ENCODE peak calls at places on chromosomes 16 and 17, in four cellular contexts. V is neural progenitor cell, J is thoracic aorta, O is brain microvascular endothelial cell. T is an unnamed sample.

GRCh38 chr16:20507280-20507679 is 56.0 kb downstream of the ACSM2A start:
- DNase-seq in J (no peak), O (no peak), V (no peak), T (no peak)

GRCh38 chr16:13110124-13110796 is 208.9 kb downstream of the SHISA9 start:
- DNase-seq in O (no peak), J (peak; percentile 31), V (peak; percentile 56), T (peak; percentile 32)

GRCh38 chr17:57021226-57021940 is 43.5 kb downstream of the SCPEP1 start:
- DNase-seq in J (peak; percentile 40), V (no peak), O (no peak), T (peak; percentile 57)

GRCh38 chr16:54847207-54847606 is 83.5 kb upstream of the IRX5 start:
- DNase-seq in J (no peak), O (no peak), V (no peak), T (peak; percentile 89)

GRCh38 chr17:40547079-40547784 is 18.0 kb downstream of the CCR7 start:
- DNase-seq in V (no peak), O (no peak), J (no peak), T (peak; percentile 82)

GRCh38 chr16:47196457-47196856 is 52.7 kb upstream of the NETO2 start:
- DNase-seq in J (no peak), V (no peak), O (no peak), T (no peak)

GRCh38 chr17:50172130-50172529 is 6.3 kb downstream of the SGCA start:
- DNase-seq in V (no peak), J (no peak), O (no peak), T (no peak)

GRCh38 chr17:57092779-57093178 is 7.7 kb downstream of the AKAP1 start:
- DNase-seq in O (no peak), J (peak; percentile 66), V (no peak), T (no peak)

GRCh38 chr16:66562409-66562808 is 3.8 kb upstream of the CMTM1 start:
- DNase-seq in V (no peak), J (no peak), O (no peak), T (no peak)

GRCh38 chr16:85901110-85901509 is 2.1 kb downstream of the IRF8 start:
- DNase-seq in J (no peak), O (no peak), V (no peak), T (no peak)
- H3K27ac ChIP-seq in J (no peak overlapping the region), O (no peak overlapping the region), V (no peak overlapping the region), T (no peak overlapping the region)

DNA sequence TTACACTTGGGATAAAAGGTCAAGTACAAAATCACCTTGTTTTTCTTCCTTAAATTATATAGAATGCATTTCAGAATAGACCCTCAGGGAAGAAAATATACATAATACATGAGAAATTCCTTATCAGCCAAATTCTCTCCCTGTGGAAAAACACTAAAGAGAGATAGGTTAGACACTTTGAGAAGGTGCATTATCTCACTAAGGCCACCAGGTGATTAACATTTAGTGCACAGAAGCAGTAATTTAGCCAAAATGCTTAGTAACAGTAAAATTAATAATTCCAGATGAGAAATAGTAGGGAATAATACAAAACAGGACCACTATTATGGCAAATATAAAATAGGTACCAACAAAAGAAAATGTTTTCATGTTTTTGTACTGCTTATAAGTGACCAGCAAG is 185.3 kb upstream of the C17orf78 start:
- DNase-seq in O (no peak), V (no peak), J (no peak), T (no peak)
- TF ChIP-seq CTCF in O (no peak), V (no peak), J (no peak), T (no peak)

GRCh38 chr16:57761301-57761700 is 25.7 kb downstream of the KATNB1 start:
- DNase-seq in J (no peak), O (no peak), V (no peak), T (no peak)
- H3K27ac ChIP-seq in J (no peak overlapping the region), O (no peak overlapping the region), V (no peak overlapping the region), T (peak overlapping the region; percentile 90)

DNA sequence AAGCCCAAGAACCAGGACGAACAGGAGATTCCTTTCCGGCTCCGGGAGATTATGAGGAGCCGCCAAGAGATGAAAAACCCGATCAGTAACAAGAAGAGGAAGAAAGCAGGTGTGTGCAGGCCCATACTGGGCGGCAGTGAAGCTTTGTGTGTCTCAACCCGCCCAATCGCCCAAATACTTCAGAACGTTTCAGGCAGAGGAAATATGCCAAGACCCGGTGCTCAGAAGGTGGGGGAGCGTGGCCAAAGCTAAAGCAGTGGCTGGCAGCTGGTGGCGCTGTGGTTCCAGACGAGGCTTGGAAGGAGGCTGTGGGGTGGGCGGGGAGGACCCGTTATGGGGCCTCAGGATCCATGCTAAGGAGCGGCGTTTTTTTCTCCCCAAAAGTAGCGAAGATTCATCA is 1.2 kb downstream of the CCDC137 start:
- DNase-seq in V (peak; percentile 48), O (no peak), J (no peak), T (no peak)
- TF ChIP-seq CTCF in V (no peak), O (no peak), J (no peak), T (no peak)

GRCh38 chr17:17204041-17204591 is 2.0 kb downstream of the PLD6 start:
- DNase-seq in J (no peak), V (no peak), O (no peak), T (no peak)

GRCh38 chr17:17203173-17203730 is 2.9 kb downstream of the PLD6 start:
- DNase-seq in J (no peak), O (no peak), V (no peak), T (no peak)

GRCh38 chr17:17205368-17206148 is 575 bp downstream of the PLD6 start:
- DNase-seq in V (no peak), O (no peak), J (no peak), T (peak; percentile 73)

GRCh38 chr17:17206149-17206912 is at the start of gene PLD6:
- DNase-seq in J (no peak), O (peak; percentile 33), V (no peak), T (peak; percentile 79)

GRCh38 chr17:17204635-17205231 is 1.4 kb downstream of the PLD6 start:
- DNase-seq in V (no peak), J (no peak), O (no peak), T (no peak)
- H3K27ac ChIP-seq in V (no peak overlapping the region), J (peak overlapping the region; percentile 72), O (no peak overlapping the region), T (peak overlapping the region; percentile 87)

GRCh38 chr16:22183901-22184614 is 21.8 kb downstream of the SDR42E2 start:
- DNase-seq in J (no peak), V (peak; percentile 53), O (no peak), T (no peak)
- TF ChIP-seq CTCF in J (no peak), V (peak; percentile 42), O (peak; percentile 60), T (peak; percentile 16)

GRCh38 chr16:75996491-75996890 is 270.2 kb upstream of the CPHXL start:
- DNase-seq in V (no peak), J (no peak), O (no peak), T (peak; percentile 39)
- H3K27ac ChIP-seq in V (no peak overlapping the region), J (no peak overlapping the region), O (no peak overlapping the region), T (no peak overlapping the region)

T was measured in RWPE1.